ENCODE peak calls at places on chromosome 2, in five cellular contexts. One of them, this sample, is unnamed.

GRCh38 chr2:46873632-46874068 is 42.0 kb downstream of the MCFD2 start:
- DNase-seq in NCI-H510A: no peak
- DNase-seq in aorta: peak
- DNase-seq in hypothalamus: no peak
- DNase-seq in stimulated activated CD8-positive, alpha-beta memory T cell treated with anti-CD3 and anti-CD28 coated beads, Interleukin-12 subunit alpha, Interleukin-12 subunit beta, amount 100 ng/mL, for 4 hours: no peak
- DNase-seq in this sample: peak

GRCh38 chr2:203637819-203638167 is 68.6 kb upstream of the CD28 start:
- DNase-seq in NCI-H510A: no peak
- DNase-seq in aorta: no peak
- DNase-seq in hypothalamus: no peak
- DNase-seq in stimulated activated CD8-positive, alpha-beta memory T cell treated with anti-CD3 and anti-CD28 coated beads, Interleukin-12 subunit alpha, Interleukin-12 subunit beta, amount 100 ng/mL, for 4 hours: no peak
- DNase-seq in this sample: no peak

GRCh38 chr2:750628-751027 is 73.4 kb upstream of the TMEM18 start:
- DNase-seq in NCI-H510A: no peak
- DNase-seq in aorta: no peak
- DNase-seq in hypothalamus: no peak
- DNase-seq in stimulated activated CD8-positive, alpha-beta memory T cell treated with anti-CD3 and anti-CD28 coated beads, Interleukin-12 subunit alpha, Interleukin-12 subunit beta, amount 100 ng/mL, for 4 hours: no peak
- DNase-seq in this sample: no peak

GRCh38 chr2:101986386-101986785 is 5.4 kb upstream of the IL1R2 start:
- DNase-seq in NCI-H510A: no peak
- DNase-seq in aorta: no peak
- DNase-seq in hypothalamus: no peak
- DNase-seq in stimulated activated CD8-positive, alpha-beta memory T cell treated with anti-CD3 and anti-CD28 coated beads, Interleukin-12 subunit alpha, Interleukin-12 subunit beta, amount 100 ng/mL, for 4 hours: no peak
- DNase-seq in this sample: no peak

GRCh38 chr2:101725515-101726192 is 28.1 kb downstream of the MAP4K4 start:
- DNase-seq in NCI-H510A: no peak
- DNase-seq in aorta: no peak
- DNase-seq in hypothalamus: no peak
- DNase-seq in stimulated activated CD8-positive, alpha-beta memory T cell treated with anti-CD3 and anti-CD28 coated beads, Interleukin-12 subunit alpha, Interleukin-12 subunit beta, amount 100 ng/mL, for 4 hours: no peak
- DNase-seq in this sample: no peak

GRCh38 chr2:217331577-217332139 is 471.8 kb upstream of the TNP1 start:
- DNase-seq in NCI-H510A: no peak
- DNase-seq in aorta: no peak
- DNase-seq in hypothalamus: no peak
- DNase-seq in stimulated activated CD8-positive, alpha-beta memory T cell treated with anti-CD3 and anti-CD28 coated beads, Interleukin-12 subunit alpha, Interleukin-12 subunit beta, amount 100 ng/mL, for 4 hours: no peak
- DNase-seq in this sample: peak

GRCh38 chr2:74464406-74464805 is 776 bp downstream of the MOGS start:
- DNase-seq in NCI-H510A: no peak
- DNase-seq in aorta: peak
- DNase-seq in hypothalamus: no peak
- DNase-seq in stimulated activated CD8-positive, alpha-beta memory T cell treated with anti-CD3 and anti-CD28 coated beads, Interleukin-12 subunit alpha, Interleukin-12 subunit beta, amount 100 ng/mL, for 4 hours: no peak
- DNase-seq in this sample: no peak

GRCh38 chr2:163119964-163120363 is 281.4 kb upstream of the KCNH7 start:
- DNase-seq in NCI-H510A: no peak
- DNase-seq in aorta: no peak
- DNase-seq in hypothalamus: no peak
- DNase-seq in stimulated activated CD8-positive, alpha-beta memory T cell treated with anti-CD3 and anti-CD28 coated beads, Interleukin-12 subunit alpha, Interleukin-12 subunit beta, amount 100 ng/mL, for 4 hours: no peak
- DNase-seq in this sample: no peak

GRCh38 chr2:21754164-21754788 is 630.5 kb downstream of the TDRD15 start:
- DNase-seq in NCI-H510A: no peak
- DNase-seq in aorta: no peak
- DNase-seq in hypothalamus: no peak
- DNase-seq in stimulated activated CD8-positive, alpha-beta memory T cell treated with anti-CD3 and anti-CD28 coated beads, Interleukin-12 subunit alpha, Interleukin-12 subunit beta, amount 100 ng/mL, for 4 hours: no peak
- DNase-seq in this sample: no peak

GRCh38 chr2:196234672-196235071 is 63.3 kb upstream of the STK17B start:
- DNase-seq in NCI-H510A: no peak
- DNase-seq in aorta: no peak
- DNase-seq in hypothalamus: no peak
- DNase-seq in stimulated activated CD8-positive, alpha-beta memory T cell treated with anti-CD3 and anti-CD28 coated beads, Interleukin-12 subunit alpha, Interleukin-12 subunit beta, amount 100 ng/mL, for 4 hours: no peak
- DNase-seq in this sample: no peak

GRCh38 chr2:211879323-211879722 is 659.3 kb downstream of the ERBB4 start:
- DNase-seq in NCI-H510A: no peak
- DNase-seq in aorta: no peak
- DNase-seq in hypothalamus: no peak
- DNase-seq in stimulated activated CD8-positive, alpha-beta memory T cell treated with anti-CD3 and anti-CD28 coated beads, Interleukin-12 subunit alpha, Interleukin-12 subunit beta, amount 100 ng/mL, for 4 hours: no peak
- DNase-seq in this sample: no peak

GRCh38 chr2:135096665-135097446 is 44.8 kb downstream of the RAB3GAP1 start:
- DNase-seq in NCI-H510A: no peak
- DNase-seq in aorta: no peak
- DNase-seq in hypothalamus: no peak
- DNase-seq in stimulated activated CD8-positive, alpha-beta memory T cell treated with anti-CD3 and anti-CD28 coated beads, Interleukin-12 subunit alpha, Interleukin-12 subunit beta, amount 100 ng/mL, for 4 hours: no peak
- DNase-seq in this sample: no peak

GRCh38 chr2:135074216-135074615 is 22.1 kb downstream of the RAB3GAP1 start:
- DNase-seq in NCI-H510A: no peak
- DNase-seq in aorta: no peak
- DNase-seq in hypothalamus: no peak
- DNase-seq in stimulated activated CD8-positive, alpha-beta memory T cell treated with anti-CD3 and anti-CD28 coated beads, Interleukin-12 subunit alpha, Interleukin-12 subunit beta, amount 100 ng/mL, for 4 hours: no peak
- DNase-seq in this sample: no peak

GRCh38 chr2:150485871-150486538 is 1.5 kb downstream of the RND3 start:
- DNase-seq in NCI-H510A: peak
- DNase-seq in aorta: peak
- DNase-seq in hypothalamus: peak
- DNase-seq in stimulated activated CD8-positive, alpha-beta memory T cell treated with anti-CD3 and anti-CD28 coated beads, Interleukin-12 subunit alpha, Interleukin-12 subunit beta, amount 100 ng/mL, for 4 hours: no peak
- DNase-seq in this sample: peak

GRCh38 chr2:24432121-24432520 is 58.9 kb upstream of the NCOA1 start:
- DNase-seq in NCI-H510A: no peak
- DNase-seq in aorta: no peak
- DNase-seq in hypothalamus: no peak
- DNase-seq in stimulated activated CD8-positive, alpha-beta memory T cell treated with anti-CD3 and anti-CD28 coated beads, Interleukin-12 subunit alpha, Interleukin-12 subunit beta, amount 100 ng/mL, for 4 hours: no peak
- DNase-seq in this sample: no peak

GRCh38 chr2:239607795-239608171 is 207.0 kb upstream of the HDAC4 start:
- DNase-seq in NCI-H510A: no peak
- DNase-seq in aorta: peak
- DNase-seq in hypothalamus: no peak
- DNase-seq in stimulated activated CD8-positive, alpha-beta memory T cell treated with anti-CD3 and anti-CD28 coated beads, Interleukin-12 subunit alpha, Interleukin-12 subunit beta, amount 100 ng/mL, for 4 hours: no peak
- DNase-seq in this sample: no peak

GRCh38 chr2:227576110-227576509 is 22.6 kb upstream of the SCYGR2 start:
- DNase-seq in NCI-H510A: no peak
- DNase-seq in aorta: no peak
- DNase-seq in hypothalamus: no peak
- DNase-seq in stimulated activated CD8-positive, alpha-beta memory T cell treated with anti-CD3 and anti-CD28 coated beads, Interleukin-12 subunit alpha, Interleukin-12 subunit beta, amount 100 ng/mL, for 4 hours: no peak
- DNase-seq in this sample: no peak

GRCh38 chr2:160062283-160063005 is at the start of gene PLA2R1:
- DNase-seq in NCI-H510A: no peak
- DNase-seq in aorta: peak
- DNase-seq in hypothalamus: peak
- DNase-seq in stimulated activated CD8-positive, alpha-beta memory T cell treated with anti-CD3 and anti-CD28 coated beads, Interleukin-12 subunit alpha, Interleukin-12 subunit beta, amount 100 ng/mL, for 4 hours: no peak
- DNase-seq in this sample: peak

GRCh38 chr2:70242552-70242951 is 5.9 kb downstream of the TIA1 start:
- DNase-seq in NCI-H510A: no peak
- DNase-seq in aorta: no peak
- DNase-seq in hypothalamus: no peak
- DNase-seq in stimulated activated CD8-positive, alpha-beta memory T cell treated with anti-CD3 and anti-CD28 coated beads, Interleukin-12 subunit alpha, Interleukin-12 subunit beta, amount 100 ng/mL, for 4 hours: no peak
- DNase-seq in this sample: no peak

GRCh38 chr2:96868555-96869280 is 1.2 kb downstream of the SEMA4C start:
- DNase-seq in NCI-H510A: peak
- DNase-seq in aorta: peak
- DNase-seq in hypothalamus: peak
- DNase-seq in stimulated activated CD8-positive, alpha-beta memory T cell treated with anti-CD3 and anti-CD28 coated beads, Interleukin-12 subunit alpha, Interleukin-12 subunit beta, amount 100 ng/mL, for 4 hours: peak
- DNase-seq in this sample: peak

GRCh38 chr2:241853651-241854341 is 4.9 kb downstream of the PDCD1 start:
- DNase-seq in NCI-H510A: no peak
- DNase-seq in aorta: peak
- DNase-seq in hypothalamus: no peak
- DNase-seq in stimulated activated CD8-positive, alpha-beta memory T cell treated with anti-CD3 and anti-CD28 coated beads, Interleukin-12 subunit alpha, Interleukin-12 subunit beta, amount 100 ng/mL, for 4 hours: no peak
- DNase-seq in this sample: no peak

GRCh38 chr2:118614856-118615255 is 232.6 kb downstream of the EN1 start:
- DNase-seq in NCI-H510A: no peak
- DNase-seq in aorta: no peak
- DNase-seq in hypothalamus: no peak
- DNase-seq in stimulated activated CD8-positive, alpha-beta memory T cell treated with anti-CD3 and anti-CD28 coated beads, Interleukin-12 subunit alpha, Interleukin-12 subunit beta, amount 100 ng/mL, for 4 hours: no peak
- DNase-seq in this sample: no peak

GRCh38 chr2:61144697-61145268 is 17.2 kb upstream of the C2orf74 start:
- DNase-seq in NCI-H510A: peak
- DNase-seq in aorta: peak
- DNase-seq in hypothalamus: peak
- DNase-seq in stimulated activated CD8-positive, alpha-beta memory T cell treated with anti-CD3 and anti-CD28 coated beads, Interleukin-12 subunit alpha, Interleukin-12 subunit beta, amount 100 ng/mL, for 4 hours: peak
- DNase-seq in this sample: no peak